ENCODE peak calls at places on chromosomes 5 and 9, in five cellular contexts. One of them, this sample, is unnamed.

GRCh38 chr5:134450374-134450773 is 38.7 kb upstream of the CDKN2AIPNL start:
- DNase-seq in hepatocyte: no peak
- DNase-seq in NAMALWA: no peak
- DNase-seq in ovary: no peak
- DNase-seq in aorta: no peak
- DNase-seq in this sample: no peak

GRCh38 chr5:9283021-9283420 is 262.9 kb downstream of the SEMA5A start:
- DNase-seq in hepatocyte: no peak
- DNase-seq in NAMALWA: no peak
- DNase-seq in ovary: no peak
- DNase-seq in aorta: no peak
- DNase-seq in this sample: no peak

GRCh38 chr9:35756275-35756742 is 2.2 kb upstream of the MSMP start:
- DNase-seq in hepatocyte: peak
- DNase-seq in NAMALWA: no peak
- DNase-seq in ovary: peak
- DNase-seq in aorta: peak
- DNase-seq in this sample: no peak

GRCh38 chr9:104986096-104986495 is 58.1 kb upstream of the ABCA1 start:
- DNase-seq in hepatocyte: no peak
- DNase-seq in NAMALWA: no peak
- DNase-seq in ovary: no peak
- DNase-seq in aorta: no peak
- DNase-seq in this sample: no peak

GRCh38 chr9:123322771-123323481 is 33.1 kb upstream of the CRB2 start:
- DNase-seq in hepatocyte: no peak
- DNase-seq in NAMALWA: peak
- DNase-seq in ovary: no peak
- DNase-seq in aorta: no peak
- DNase-seq in this sample: peak

GRCh38 chr9:1434082-1434481 is 383.9 kb downstream of the DMRT2 start:
- DNase-seq in hepatocyte: no peak
- DNase-seq in NAMALWA: no peak
- DNase-seq in ovary: no peak
- DNase-seq in aorta: no peak
- DNase-seq in this sample: no peak

GRCh38 chr5:125257057-125257970 is 510.9 kb upstream of the ZNF608 start:
- DNase-seq in hepatocyte: no peak
- DNase-seq in NAMALWA: no peak
- DNase-seq in ovary: no peak
- DNase-seq in aorta: no peak
- DNase-seq in this sample: no peak

GRCh38 chr9:107723015-107723414 is 233.4 kb upstream of the KLF4 start:
- DNase-seq in hepatocyte: no peak
- DNase-seq in NAMALWA: no peak
- DNase-seq in ovary: no peak
- DNase-seq in aorta: no peak
- DNase-seq in this sample: no peak

GRCh38 chr5:111995701-111996100 is 238.7 kb upstream of the NREP start:
- DNase-seq in hepatocyte: no peak
- DNase-seq in NAMALWA: no peak
- DNase-seq in ovary: no peak
- DNase-seq in aorta: no peak
- DNase-seq in this sample: no peak

GRCh38 chr9:21836437-21837161 is 34.2 kb downstream of the MTAP start:
- DNase-seq in hepatocyte: peak
- DNase-seq in NAMALWA: no peak
- DNase-seq in ovary: no peak
- DNase-seq in aorta: no peak
- DNase-seq in this sample: no peak

GRCh38 chr5:159186319-159186718 is 23.0 kb downstream of the RNF145 start:
- DNase-seq in hepatocyte: no peak
- DNase-seq in NAMALWA: no peak
- DNase-seq in ovary: no peak
- DNase-seq in aorta: no peak
- DNase-seq in this sample: no peak

GRCh38 chr9:27473135-27473534 is 51.0 kb upstream of the IFNK start:
- DNase-seq in hepatocyte: peak
- DNase-seq in NAMALWA: no peak
- DNase-seq in ovary: no peak
- DNase-seq in aorta: peak
- DNase-seq in this sample: no peak

GRCh38 chr9:84339523-84339922 is 1.0 kb downstream of the SLC28A3 start:
- DNase-seq in hepatocyte: no peak
- DNase-seq in NAMALWA: no peak
- DNase-seq in ovary: no peak
- DNase-seq in aorta: no peak
- DNase-seq in this sample: no peak

GRCh38 chr9:107215381-107215780 is 67.7 kb upstream of the RAD23B start:
- DNase-seq in hepatocyte: no peak
- DNase-seq in NAMALWA: no peak
- DNase-seq in ovary: no peak
- DNase-seq in aorta: no peak
- DNase-seq in this sample: no peak

GRCh38 chr9:126658964-126659555 is 45.3 kb downstream of the LMX1B start:
- DNase-seq in hepatocyte: no peak
- DNase-seq in NAMALWA: no peak
- DNase-seq in ovary: no peak
- DNase-seq in aorta: no peak
- DNase-seq in this sample: no peak

GRCh38 chr9:130461218-130461630 is 16.5 kb downstream of the ASS1 start:
- DNase-seq in hepatocyte: peak
- DNase-seq in NAMALWA: peak
- DNase-seq in ovary: peak
- DNase-seq in aorta: peak
- DNase-seq in this sample: peak

GRCh38 chr9:68625559-68625958 is 79.5 kb upstream of the PIP5K1B start:
- DNase-seq in hepatocyte: no peak
- DNase-seq in NAMALWA: no peak
- DNase-seq in ovary: no peak
- DNase-seq in aorta: no peak
- DNase-seq in this sample: no peak

GRCh38 chr9:106286249-106286648 is 576.7 kb upstream of the ZNF462 start:
- DNase-seq in hepatocyte: peak
- DNase-seq in NAMALWA: peak
- DNase-seq in ovary: no peak
- DNase-seq in aorta: no peak
- DNase-seq in this sample: peak

GRCh38 chr9:22722492-22722891 is 275.9 kb downstream of the DMRTA1 start:
- DNase-seq in hepatocyte: no peak
- DNase-seq in NAMALWA: no peak
- DNase-seq in ovary: no peak
- DNase-seq in aorta: no peak
- DNase-seq in this sample: no peak

GRCh38 chr5:1522601-1523479 is 920 bp downstream of the LPCAT1 start:
- DNase-seq in hepatocyte: peak
- DNase-seq in NAMALWA: peak
- DNase-seq in ovary: peak
- DNase-seq in aorta: peak
- DNase-seq in this sample: no peak

GRCh38 chr5:150645070-150645700 is 4.7 kb downstream of the SYNPO start:
- DNase-seq in hepatocyte: no peak
- DNase-seq in NAMALWA: no peak
- DNase-seq in ovary: peak
- DNase-seq in aorta: peak
- DNase-seq in this sample: no peak

GRCh38 chr5:143155445-143155844 is 248.0 kb downstream of the NR3C1 start:
- DNase-seq in hepatocyte: no peak
- DNase-seq in NAMALWA: no peak
- DNase-seq in ovary: no peak
- DNase-seq in aorta: no peak
- DNase-seq in this sample: no peak